ENCODE peak calls at places on chromosomes 1 and 21, in four cellular contexts. N, C, T and D are unnamed samples.

GRCh38 chr1:106360252-106360651 is 696.2 kb upstream of the PRMT6 start:
- DNase-seq in N (no peak), C (no peak), T (no peak), D (no peak)

GRCh38 chr21:25039461-25040380 is 567.6 kb downstream of the MRPL39 start:
- DNase-seq in N (no peak), C (no peak), T (no peak), D (no peak)

GRCh38 chr1:109277434-109278204 is 5.3 kb downstream of the PSRC1 start:
- DNase-seq in N (peak), C (peak), T (no peak), D (peak)

GRCh38 chr1:119674835-119675289 is 26.8 kb upstream of the ZNF697 start:
- DNase-seq in N (no peak), C (no peak), T (no peak), D (peak)

GRCh38 chr1:23444104-23444533 is 19.6 kb upstream of the TCEA3 start:
- DNase-seq in N (peak), C (peak), T (peak), D (peak)

GRCh38 chr1:42680921-42681683 is 1.1 kb upstream of the YBX1 start:
- DNase-seq in N (no peak), C (no peak), T (no peak), D (peak)

GRCh38 chr1:159646687-159647086 is 59.1 kb downstream of the APCS start:
- DNase-seq in N (no peak), C (no peak), T (no peak), D (no peak)

GRCh38 chr1:206067486-206068302 is 14.7 kb downstream of the RHEX start:
- DNase-seq in N (no peak), C (no peak), T (no peak), D (no peak)

GRCh38 chr1:224380003-224380402 is 23.3 kb downstream of the CNIH4 start:
- DNase-seq in N (no peak), C (no peak), T (no peak), D (no peak)

GRCh38 chr1:166297993-166298392 is 131.2 kb upstream of the FAM78B start:
- DNase-seq in N (no peak), C (no peak), T (no peak), D (no peak)

GRCh38 chr21:33267250-33267649 is 1.1 kb downstream of the IL10RB start:
- DNase-seq in N (no peak), C (no peak), T (no peak), D (peak)

GRCh38 chr1:52436817-52437216 is 32.4 kb downstream of the PRPF38A start:
- DNase-seq in N (no peak), C (no peak), T (no peak), D (no peak)

GRCh38 chr21:44011774-44012473 is at the start of gene TRAPPC10:
- DNase-seq in N (peak), C (peak), T (peak), D (peak)

GRCh38 chr1:154154534-154155181 is at the start of gene NUP210L:
- DNase-seq in N (peak), C (no peak), T (no peak), D (peak)

GRCh38 chr1:232252719-232253118 is 377.2 kb downstream of the SIPA1L2 start:
- DNase-seq in N (no peak), C (no peak), T (no peak), D (no peak)

GRCh38 chr1:215682232-215682631 is 115.1 kb downstream of the KCTD3 start:
- DNase-seq in N (no peak), C (peak), T (no peak), D (peak)

GRCh38 chr1:229058111-229058551 is 212.8 kb upstream of the RAB4A start:
- DNase-seq in N (no peak), C (peak), T (no peak), D (no peak)

GRCh38 chr21:10521091-10521598 is at the start of gene TPTE:
- DNase-seq in N (no peak), C (no peak), T (no peak), D (no peak)

GRCh38 chr1:183226963-183227362 is 40.9 kb downstream of the LAMC2 start:
- DNase-seq in N (no peak), C (no peak), T (no peak), D (no peak)

GRCh38 chr1:30724175-30724574 is 790 bp upstream of the MATN1 start:
- DNase-seq in N (no peak), C (no peak), T (no peak), D (no peak)

GRCh38 chr21:16424331-16424749 is 694.6 kb downstream of the USP25 start:
- DNase-seq in N (no peak), C (no peak), T (no peak), D (peak)
- H3K4me3 ChIP-seq in N (peak), C (peak), T (no peak), D (peak)

DNA sequence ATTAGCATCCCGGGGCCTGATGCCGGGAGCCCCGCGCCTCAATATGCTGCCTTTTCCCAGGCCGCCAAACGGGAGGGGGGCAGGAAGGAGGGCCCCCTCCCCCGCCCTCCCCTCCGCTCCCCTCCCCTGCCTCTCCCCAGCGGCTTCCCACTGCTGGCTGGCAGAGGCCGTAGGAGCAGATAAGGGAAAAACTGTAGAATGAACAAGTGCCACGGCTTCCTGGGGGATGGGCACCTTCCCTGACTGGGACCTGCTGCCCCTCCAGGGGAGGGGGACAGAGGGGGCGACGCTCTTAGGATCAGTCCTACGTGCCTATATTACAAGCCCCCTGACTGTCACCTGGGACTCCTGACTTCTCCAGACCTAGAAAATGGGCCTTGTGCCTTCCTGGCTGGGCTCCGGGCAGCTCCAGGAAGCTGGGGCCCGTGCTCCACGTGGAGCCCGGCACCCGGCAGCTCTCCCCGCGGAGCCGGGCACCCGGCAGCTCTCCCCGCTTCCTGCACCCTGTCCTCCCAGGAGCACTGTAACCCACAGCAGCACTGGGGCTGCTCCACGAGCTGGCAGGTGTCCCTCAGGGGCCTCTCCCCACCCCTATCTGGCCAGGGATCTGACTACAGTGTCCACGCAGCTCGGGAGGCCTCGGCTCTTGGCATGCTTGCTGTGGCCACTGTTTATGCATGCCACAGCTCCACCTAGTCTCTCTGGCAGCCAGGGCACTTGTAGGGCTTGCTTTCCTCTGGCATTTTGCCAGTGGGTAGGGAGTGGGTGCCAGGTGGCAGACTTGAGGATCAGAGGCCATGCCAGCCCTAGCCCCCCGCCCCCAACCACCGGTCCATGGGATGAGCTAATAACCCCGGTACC is 668 bp upstream of the HES5 start:
- DNase-seq in N (no peak), C (no peak), T (no peak), D (no peak)
- TF ChIP-seq CTCF in N (no peak), C (no peak), T (no peak), D (no peak)

GRCh38 chr1:33633019-33633801 is 160.8 kb downstream of the ZSCAN20 start:
- DNase-seq in N (peak), C (no peak), T (peak), D (peak)
- H3K4me3 ChIP-seq in N (no peak), C (no peak), T (no peak), D (no peak)

DNA sequence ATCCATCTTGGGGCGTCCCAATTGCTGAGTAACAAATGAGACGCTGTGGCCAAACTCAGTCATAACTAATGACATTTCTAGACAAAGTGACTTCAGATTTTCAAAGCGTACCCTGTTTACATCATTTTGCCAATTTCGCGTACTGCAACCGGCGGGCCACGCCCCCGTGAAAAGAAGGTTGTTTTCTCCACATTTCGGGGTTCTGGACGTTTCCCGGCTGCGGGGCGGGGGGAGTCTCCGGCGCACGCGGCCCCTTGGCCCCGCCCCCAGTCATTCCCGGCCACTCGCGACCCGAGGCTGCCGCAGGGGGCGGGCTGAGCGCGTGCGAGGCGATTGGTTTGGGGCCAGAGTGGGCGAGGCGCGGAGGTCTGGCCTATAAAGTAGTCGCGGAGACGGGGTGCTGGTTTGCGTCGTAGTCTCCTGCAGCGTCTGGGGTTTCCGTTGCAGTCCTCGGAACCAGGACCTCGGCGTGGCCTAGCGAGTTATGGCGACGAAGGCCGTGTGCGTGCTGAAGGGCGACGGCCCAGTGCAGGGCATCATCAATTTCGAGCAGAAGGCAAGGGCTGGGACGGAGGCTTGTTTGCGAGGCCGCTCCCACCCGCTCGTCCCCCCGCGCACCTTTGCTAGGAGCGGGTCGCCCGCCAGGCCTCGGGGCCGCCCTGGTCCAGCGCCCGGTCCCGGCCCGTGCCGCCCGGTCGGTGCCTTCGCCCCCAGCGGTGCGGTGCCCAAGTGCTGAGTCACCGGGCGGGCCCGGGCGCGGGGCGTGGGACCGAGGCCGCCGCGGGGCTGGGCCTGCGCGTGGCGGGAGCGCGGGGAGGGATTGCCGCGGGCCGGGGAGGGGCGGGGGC is at the start of gene SOD1:
- DNase-seq in N (peak), C (peak), T (peak), D (peak)
- TF ChIP-seq CTCF in N (peak), C (peak), T (no peak), D (no peak)

GRCh38 chr1:923991-924618 is 382 bp downstream of the SAMD11 start:
- DNase-seq in N (no peak), C (no peak), T (no peak), D (no peak)
- H3K4me3 ChIP-seq in N (peak), C (peak), T (peak), D (peak)

GRCh38 chr1:14780271-14780670 is 181.8 kb downstream of the KAZN start:
- DNase-seq in N (no peak), C (no peak), T (no peak), D (no peak)

GRCh38 chr1:14781811-14782210 is 183.3 kb downstream of the KAZN start:
- DNase-seq in N (no peak), C (no peak), T (no peak), D (no peak)

GRCh38 chr1:14783592-14783886 is 185.1 kb downstream of the KAZN start:
- DNase-seq in N (no peak), C (no peak), T (no peak), D (no peak)

GRCh38 chr1:14784790-14785773 is 186.6 kb downstream of the KAZN start:
- DNase-seq in N (no peak), C (no peak), T (no peak), D (no peak)

GRCh38 chr1:14782741-14783591 is 184.5 kb downstream of the KAZN start:
- DNase-seq in N (no peak), C (no peak), T (no peak), D (no peak)
- TF ChIP-seq CTCF in N (no peak), C (no peak), T (no peak), D (no peak)